ENCODE peak calls at places on chromosomes 6 and 20, in seven cellular contexts. C, U, Y, M, B, D and O are unnamed samples.

GRCh38 chr6:54992789-54993188 is 146.2 kb downstream of the FAM83B start:
- DNase-seq in C (no peak), U (no peak), Y (peak), M (peak), B (peak), D (no peak), O (no peak)

GRCh38 chr20:49345538-49345937 is 67.7 kb upstream of the ZNFX1 start:
- DNase-seq in C (no peak), U (no peak), Y (no peak), M (no peak), B (peak), D (no peak), O (no peak)

GRCh38 chr6:148457137-148457842 is 114.7 kb downstream of the SASH1 start:
- DNase-seq in C (no peak), U (no peak), Y (no peak), M (no peak), B (peak), D (no peak), O (no peak)

GRCh38 chr20:21396921-21397340 is 395 bp downstream of the NKX2-4 start:
- DNase-seq in C (peak), U (no peak), Y (no peak), M (peak), B (no peak), D (no peak), O (peak)

GRCh38 chr20:6705106-6705766 is 62.2 kb upstream of the BMP2 start:
- DNase-seq in C (no peak), U (no peak), Y (no peak), M (no peak), B (peak), D (no peak), O (no peak)

GRCh38 chr6:131917318-131917717 is 33.9 kb downstream of the CCN2 start:
- DNase-seq in C (no peak), U (no peak), Y (peak), M (no peak), B (peak), D (no peak), O (no peak)

GRCh38 chr6:1094306-1094705 is 217.6 kb upstream of the FOXQ1 start:
- DNase-seq in C (no peak), U (no peak), Y (no peak), M (no peak), B (peak), D (no peak), O (no peak)

GRCh38 chr6:24943774-24944173 is 8.0 kb upstream of the RIPOR2 start:
- DNase-seq in C (no peak), U (no peak), Y (no peak), M (no peak), B (no peak), D (no peak), O (no peak)

GRCh38 chr20:59939879-59940128 is 301 bp downstream of the PPP1R3D start:
- DNase-seq in C (no peak), U (peak), Y (no peak), M (no peak), B (no peak), D (no peak), O (peak)